ENCODE peak calls at places on chromosomes 4 and X, in four cellular contexts. N is CD4-positive, alpha-beta T cell; B is T47D; K is GM23248. E is an unnamed sample.
A peak's percentile ranks its signal among the peaks of the same experiment; 100 is the strongest.

GRCh38 chrX:47649781-47650163 is 591 bp downstream of the ELK1 start:
- DNase-seq in N (no peak), B (no peak), K (no peak), E (no peak)

GRCh38 chrX:17654116-17654515 is 83.2 kb upstream of the SCML1 start:
- DNase-seq in N (no peak), B (no peak), K (no peak), E (no peak)

GRCh38 chr4:73856518-73856917 is 3.4 kb downstream of the PF4V1 start:
- DNase-seq in N (no peak), B (no peak), K (peak; percentile 77), E (no peak)

GRCh38 chr4:83046693-83047473 is 11.9 kb downstream of the COPS4 start:
- DNase-seq in N (no peak), B (no peak), K (peak; percentile 7), E (no peak)

GRCh38 chrX:108270739-108271396 is 167.4 kb downstream of the COL4A6 start:
- DNase-seq in N (no peak), B (no peak), K (peak; percentile 33), E (no peak)

GRCh38 chr4:100379583-100380105 is 138.2 kb downstream of the EMCN start:
- DNase-seq in N (no peak), B (no peak), K (no peak), E (no peak)

GRCh38 chrX:119726900-119727555 is 31.4 kb upstream of the SOWAHD start:
- DNase-seq in N (no peak), B (no peak), K (peak; percentile 46), E (no peak)

GRCh38 chr4:153488006-153488718 is 22.0 kb downstream of the TMEM131L start:
- DNase-seq in N (peak; percentile 54), B (no peak), K (no peak), E (no peak)

GRCh38 chr4:95715830-95716229 is 124.1 kb upstream of the PDHA2 start:
- DNase-seq in N (no peak), B (no peak), K (no peak), E (no peak)

GRCh38 chr4:78704981-78705757 is 71.0 kb upstream of the BMP2K start:
- DNase-seq in N (no peak), B (no peak), K (peak; percentile 94), E (no peak)

GRCh38 chr4:112514449-112515277 is 1.3 kb downstream of the NEUROG2 start:
- DNase-seq in N (no peak), B (no peak), K (no peak), E (peak; percentile 37)

GRCh38 chrX:70336767-70337166 is 46.9 kb downstream of the KIF4A start:
- DNase-seq in N (no peak), B (no peak), K (no peak), E (no peak)

GRCh38 chr4:99200148-99200547 is 18.9 kb downstream of the ADH6 start:
- DNase-seq in N (no peak), B (no peak), K (no peak), E (no peak)

GRCh38 chr4:81052119-81053068 is 21.9 kb downstream of the BMP3 start:
- DNase-seq in N (peak; percentile 26), B (no peak), K (peak; percentile 61), E (no peak)

GRCh38 chrX:8663325-8663724 is 68.6 kb downstream of the ANOS1 start:
- DNase-seq in N (no peak), B (no peak), K (no peak), E (no peak)

GRCh38 chr4:112340048-112340447 is 42.9 kb downstream of the ALPK1 start:
- DNase-seq in N (no peak), B (no peak), K (no peak), E (no peak)

GRCh38 chrX:3295731-3296130 is 50.7 kb downstream of the MXRA5 start:
- DNase-seq in N (no peak), B (no peak), K (peak; percentile 13), E (no peak)

GRCh38 chr4:138979742-138980141 is 35.8 kb upstream of the NOCT start:
- DNase-seq in N (no peak), B (no peak), K (no peak), E (no peak)

GRCh38 chrX:119728487-119728886 is 29.9 kb upstream of the SOWAHD start:
- DNase-seq in N (no peak), B (no peak), K (no peak), E (no peak)

GRCh38 chr4:101953949-101954348 is 163.4 kb downstream of the BANK1 start:
- DNase-seq in N (no peak), B (no peak), K (peak; percentile 33), E (no peak)

GRCh38 chr4:1553365-1553764 is 130.7 kb downstream of the FAM53A start:
- DNase-seq in N (no peak), B (no peak), K (no peak), E (no peak)

GRCh38 chr4:33882246-33882990 is 2361.9 kb downstream of the ARAP2 start:
- DNase-seq in N (no peak), B (no peak), K (peak; percentile 73), E (no peak)

GRCh38 chr4:41750624-41751324 is 2.2 kb upstream of the PHOX2B start:
- DNase-seq in N (no peak), B (no peak), K (no peak), E (no peak)

GRCh38 chr4:176676901-176677300 is 115.8 kb downstream of the VEGFC start:
- DNase-seq in N (no peak), B (no peak), K (peak; percentile 16), E (no peak)

GRCh38 chr4:13793020-13793710 is 165.6 kb upstream of the BOD1L1 start:
- DNase-seq in N (no peak), B (no peak), K (no peak), E (no peak)

GRCh38 chr4:182449960-182450359 is 206.8 kb downstream of the TENM3 start:
- DNase-seq in N (no peak), B (no peak), K (peak; percentile 6), E (no peak)

GRCh38 chrX:28920141-28920540 is 332.9 kb downstream of the IL1RAPL1 start:
- DNase-seq in N (no peak), B (no peak), K (no peak), E (no peak)

GRCh38 chr4:100547541-100548208 is 29.9 kb upstream of the EMCN start:
- DNase-seq in N (no peak), B (no peak), K (no peak), E (no peak)

GRCh38 chrX:11968991-11969390 is 169.3 kb upstream of the FRMPD4 start:
- DNase-seq in N (no peak), B (no peak), K (no peak), E (no peak)

GRCh38 chrX:45758738-45759397 is 558.2 kb upstream of the DIPK2B start:
- DNase-seq in N (no peak), B (no peak), K (peak; percentile 59), E (no peak)

GRCh38 chr4:55498051-55498450 is 48.7 kb downstream of the CLOCK start:
- DNase-seq in N (no peak), B (no peak), K (peak; percentile 23), E (no peak)

GRCh38 chr4:152926959-152927358 is 9.2 kb upstream of the FHDC1 start:
- DNase-seq in N (no peak), B (no peak), K (no peak), E (no peak)

GRCh38 chr4:127622923-127623754 is 9.6 kb upstream of the INTU start:
- DNase-seq in N (no peak), B (no peak), K (peak; percentile 60), E (no peak)

GRCh38 chr4:77433102-77433733 is 172.4 kb upstream of the CXCL13 start:
- DNase-seq in N (no peak), B (peak; percentile 38), K (peak; percentile 59), E (peak; percentile 22)

GRCh38 chr4:1772869-1773538 is 20.1 kb upstream of the FGFR3 start:
- DNase-seq in N (no peak), B (no peak), K (no peak), E (no peak)

E was measured in HuH-7.5.